ENCODE peak calls at places on chromosome 3, in seven cellular contexts. C is activated naive CD8-positive, alpha-beta T cell treated with anti-CD3 and anti-CD28 coated beads for 36 hours; L is A549; B is memory B cell; A is spleen; K is fibroblast of mammary gland; H is activated T-cell treated with anti-CD3 and anti-CD28 coated beads, Interleukin-2, amount 50 U/mL, for 1 hour. E is an unnamed sample.
A peak's percentile ranks its signal among the peaks of the same experiment; 100 is the strongest.

GRCh38 chr3:20185364-20185732 is 658 bp downstream of the SGO1 start:
- DNase-seq in C (no peak), L (peak; percentile 21), B (peak; percentile 3), A (no peak), K (peak; percentile 14), H (no peak), E (peak; percentile 11)

GRCh38 chr3:15959434-15959811 is 161.6 kb upstream of the ANKRD28 start:
- DNase-seq in C (no peak), L (no peak), B (no peak), A (no peak), K (peak; percentile 65), H (no peak), E (no peak)

GRCh38 chr3:17730318-17730967 is 12.0 kb downstream of the TBC1D5 start:
- DNase-seq in C (no peak), L (no peak), B (no peak), A (no peak), K (peak; percentile 48), H (no peak), E (peak; percentile 85)

GRCh38 chr3:13379191-13379830 is 40.8 kb downstream of the NUP210 start:
- DNase-seq in C (no peak), L (no peak), B (no peak), A (no peak), K (peak; percentile 64), H (no peak), E (no peak)

GRCh38 chr3:16884084-16884747 is 539 bp upstream of the PLCL2 start:
- DNase-seq in C (peak; percentile 80), L (peak; percentile 69), B (peak; percentile 72), A (peak; percentile 94), K (peak; percentile 59), H (peak; percentile 79), E (no peak)

GRCh38 chr3:151443583-151443982 is 17.3 kb downstream of the IGSF10 start:
- DNase-seq in C (no peak), L (no peak), B (no peak), A (no peak), K (no peak), H (no peak), E (no peak)

GRCh38 chr3:71152892-71153265 is 430.6 kb downstream of the FOXP1 start:
- DNase-seq in C (no peak), L (no peak), B (no peak), A (no peak), K (no peak), H (no peak), E (no peak)

GRCh38 chr3:25527796-25528195 is 99.7 kb downstream of the RARB start:
- DNase-seq in C (no peak), L (no peak), B (no peak), A (no peak), K (peak; percentile 7), H (no peak), E (no peak)

GRCh38 chr3:34185301-34185700 is 386.9 kb downstream of the PDCD6IP start:
- DNase-seq in C (no peak), L (no peak), B (no peak), A (no peak), K (no peak), H (no peak), E (no peak)

GRCh38 chr3:42960282-42960681 is 18.8 kb upstream of the GASK1A start:
- DNase-seq in C (no peak), L (no peak), B (no peak), A (no peak), K (peak; percentile 8), H (no peak), E (no peak)

GRCh38 chr3:128854382-128854939 is 25.0 kb upstream of the ACAD9 start:
- DNase-seq in C (no peak), L (peak; percentile 32), B (no peak), A (no peak), K (no peak), H (no peak), E (no peak)

GRCh38 chr3:115758076-115758763 is 134.9 kb downstream of the GAP43 start:
- DNase-seq in C (no peak), L (no peak), B (no peak), A (no peak), K (no peak), H (no peak), E (peak; percentile 30)

GRCh38 chr3:29683306-29683993 is 402.6 kb downstream of the RBMS3 start:
- DNase-seq in C (no peak), L (peak; percentile 69), B (no peak), A (no peak), K (peak; percentile 59), H (no peak), E (no peak)

GRCh38 chr3:27596334-27596841 is 112.2 kb upstream of the SLC4A7 start:
- DNase-seq in C (no peak), L (peak; percentile 33), B (no peak), A (no peak), K (peak; percentile 78), H (no peak), E (no peak)

GRCh38 chr3:165778456-165778855 is 58.8 kb downstream of the BCHE start:
- DNase-seq in C (no peak), L (no peak), B (no peak), A (no peak), K (no peak), H (no peak), E (no peak)

GRCh38 chr3:44509393-44509921 is 32.0 kb upstream of the ZNF445 start:
- DNase-seq in C (no peak), L (no peak), B (no peak), A (no peak), K (peak; percentile 17), H (no peak), E (no peak)

GRCh38 chr3:130748981-130749380 is 2.4 kb upstream of the PIK3R4 start:
- DNase-seq in C (no peak), L (no peak), B (no peak), A (no peak), K (peak; percentile 41), H (no peak), E (no peak)

GRCh38 chr3:98843301-98843959 is 58.1 kb downstream of the DCBLD2 start:
- DNase-seq in C (no peak), L (no peak), B (no peak), A (no peak), K (no peak), H (no peak), E (no peak)

GRCh38 chr3:113117511-113118302 is 93.7 kb upstream of the BOC start:
- DNase-seq in C (no peak), L (no peak), B (no peak), A (no peak), K (peak; percentile 89), H (no peak), E (no peak)

GRCh38 chr3:112053229-112053628 is 18.7 kb downstream of the TMPRSS7 start:
- DNase-seq in C (no peak), L (no peak), B (no peak), A (no peak), K (no peak), H (no peak), E (no peak)

GRCh38 chr3:125695688-125696087 is 100.4 kb upstream of the OSBPL11 start:
- DNase-seq in C (no peak), L (no peak), B (no peak), A (no peak), K (no peak), H (no peak), E (no peak)

GRCh38 chr3:192188218-192188835 is 539.0 kb downstream of the FGF12 start:
- DNase-seq in C (peak; percentile 26), L (peak; percentile 51), B (peak; percentile 22), A (no peak), K (peak; percentile 55), H (no peak), E (peak; percentile 47)

GRCh38 chr3:121493431-121493830 is 52.4 kb downstream of the POLQ start:
- DNase-seq in C (no peak), L (no peak), B (no peak), A (no peak), K (no peak), H (no peak), E (no peak)

GRCh38 chr3:12155833-12156232 is 2.9 kb downstream of the TIMP4 start:
- DNase-seq in C (no peak), L (peak; percentile 69), B (no peak), A (no peak), K (peak; percentile 89), H (no peak), E (no peak)

GRCh38 chr3:184815046-184815930 is 3.3 kb downstream of the VPS8 start:
- DNase-seq in C (peak; percentile 26), L (no peak), B (no peak), A (no peak), K (peak; percentile 87), H (no peak), E (no peak)

GRCh38 chr3:174002543-174002942 is 605.0 kb downstream of the NLGN1 start:
- DNase-seq in C (no peak), L (no peak), B (no peak), A (no peak), K (peak; percentile 13), H (no peak), E (no peak)

GRCh38 chr3:150256782-150257181 is 151.3 kb upstream of the TSC22D2 start:
- DNase-seq in C (no peak), L (no peak), B (no peak), A (no peak), K (no peak), H (no peak), E (no peak)

GRCh38 chr3:50221413-50222168 is 14.4 kb upstream of the GNAI2 start:
- DNase-seq in C (no peak), L (no peak), B (no peak), A (no peak), K (no peak), H (no peak), E (no peak)

GRCh38 chr3:62151591-62151990 is 221.8 kb downstream of the FEZF2 start:
- DNase-seq in C (no peak), L (no peak), B (no peak), A (no peak), K (peak; percentile 20), H (no peak), E (no peak)

GRCh38 chr3:120280566-120280965 is 4.5 kb downstream of the GPR156 start:
- DNase-seq in C (no peak), L (no peak), B (no peak), A (no peak), K (no peak), H (no peak), E (no peak)

GRCh38 chr3:135997554-135998320 is 32.2 kb downstream of the PPP2R3A start:
- DNase-seq in C (no peak), L (no peak), B (no peak), A (no peak), K (no peak), H (no peak), E (no peak)

GRCh38 chr3:115912372-115912771 is 289.1 kb downstream of the GAP43 start:
- DNase-seq in C (no peak), L (no peak), B (no peak), A (no peak), K (peak; percentile 55), H (no peak), E (no peak)

GRCh38 chr3:22886394-22886793 is 316.7 kb upstream of the UBE2E2 start:
- DNase-seq in C (no peak), L (no peak), B (no peak), A (no peak), K (no peak), H (no peak), E (peak; percentile 33)

GRCh38 chr3:57594576-57594975 is 2.6 kb downstream of the ARF4 start:
- DNase-seq in C (no peak), L (no peak), B (no peak), A (no peak), K (no peak), H (no peak), E (no peak)

GRCh38 chr3:187713504-187713903 is 11.1 kb upstream of the RTP2 start:
- DNase-seq in C (no peak), L (peak; percentile 41), B (no peak), A (no peak), K (peak; percentile 64), H (no peak), E (no peak)

GRCh38 chr3:149813367-149814281 is 609 bp downstream of the RNF13 start:
- DNase-seq in C (peak; percentile 6), L (peak; percentile 17), B (no peak), A (peak; percentile 77), K (peak; percentile 38), H (peak; percentile 28), E (no peak)

GRCh38 chr3:100209948-100210776 is 50.6 kb upstream of the TBC1D23 start:
- DNase-seq in C (no peak), L (no peak), B (peak; percentile 8), A (no peak), K (peak; percentile 40), H (no peak), E (peak; percentile 51)

GRCh38 chr3:179181021-179181472 is 32.9 kb downstream of the PIK3CA start:
- DNase-seq in C (no peak), L (no peak), B (no peak), A (no peak), K (peak; percentile 87), H (no peak), E (no peak)

E was measured in NCI-H2029 treated with DMSO at 0.1 percent for 48 hours.